ENCODE peak calls at places on chromosomes 5 and 9, in five cellular contexts. W is activated naive CD8-positive, alpha-beta T cell treated with anti-CD3 and anti-CD28 coated beads, Interleukin-2, amount 10 ng/mL, durations not matched to agents 7 days and 5 days; L is activated T-cell treated with anti-CD3 and anti-CD28 coated beads, Interleukin-2, amount 50 U/mL, for 72 hours; E is heart left ventricle; U is activated CD8-positive, alpha-beta T cell treated with anti-CD3 and anti-CD28 coated beads, Interleukin-2, amount 10 ng/mL, durations not matched to agents 7 days and 5 days. I is an unnamed sample.

GRCh38 chr5:132802044-132802684 is 10.9 kb upstream of the SOWAHA start:
- ATAC-seq in W (peak), L (no peak), E (no peak), U (no peak), I (no peak)

GRCh38 chr5:173686950-173687349 is 70.5 kb upstream of the BOD1 start:
- ATAC-seq in W (no peak), L (no peak), E (no peak), U (no peak), I (no peak)

GRCh38 chr5:139577689-139578347 is 16.7 kb downstream of the UBE2D2 start:
- ATAC-seq in W (no peak), L (no peak), E (no peak), U (peak), I (no peak)

GRCh38 chr5:32249668-32250067 is 63.1 kb downstream of the MTMR12 start:
- ATAC-seq in W (no peak), L (no peak), E (no peak), U (no peak), I (no peak)

GRCh38 chr5:97417977-97418376 is 234.9 kb upstream of the RIOK2 start:
- ATAC-seq in W (no peak), L (no peak), E (no peak), U (no peak), I (no peak)

GRCh38 chr9:135990468-135991429 is 29.6 kb upstream of the UBAC1 start:
- ATAC-seq in W (peak), L (peak), E (no peak), U (peak), I (no peak)

GRCh38 chr5:148839960-148840359 is 13.5 kb downstream of the ADRB2 start:
- ATAC-seq in W (no peak), L (peak), E (no peak), U (no peak), I (no peak)

GRCh38 chr5:102895223-102895622 is 140.1 kb downstream of the PAM start:
- ATAC-seq in W (no peak), L (no peak), E (no peak), U (no peak), I (no peak)

GRCh38 chr5:65100846-65101678 is 332.3 kb downstream of the CWC27 start:
- ATAC-seq in W (no peak), L (no peak), E (no peak), U (no peak), I (peak)

GRCh38 chr5:175847061-175847460 is 24.3 kb upstream of the CPLX2 start:
- ATAC-seq in W (no peak), L (no peak), E (no peak), U (no peak), I (no peak)

GRCh38 chr5:122942164-122942914 is 94.2 kb downstream of the PPIC start:
- ATAC-seq in W (no peak), L (no peak), E (no peak), U (no peak), I (no peak)

GRCh38 chr9:125172351-125172750 is 17.3 kb downstream of the PPP6C start:
- ATAC-seq in W (no peak), L (no peak), E (no peak), U (no peak), I (peak)